ENCODE peak calls at places on chromosomes 16 and 17, in seven cellular contexts. E is HCT116, R is SK-N-SH, D is HepG2, Z is H1, J is K562, H is GM12878. M is an unnamed sample.

GRCh38 chr17:81805707-81806460 is 1.9 kb downstream of the GCGR start:
- DNase-seq in Z (no peak), H (no peak), D (no peak), E (no peak), R (no peak), J (no peak), M (no peak)

GRCh38 chr16:1991135-1991551 is 1.4 kb downstream of the SYNGR3 start:
- DNase-seq in J (no peak), D (no peak), H (peak), E (no peak), Z (no peak), R (no peak), M (no peak)

GRCh38 chr16:86093801-86094750 is 195.1 kb downstream of the IRF8 start:
- DNase-seq in D (no peak), Z (no peak), E (no peak), H (no peak), J (peak), R (no peak), M (no peak)

GRCh38 chr17:51119415-51120356 is 982 bp downstream of the SPAG9 start:
- DNase-seq in H (no peak), D (peak), Z (no peak), E (peak), J (peak), R (peak), M (peak)

GRCh38 chr17:40310882-40311391 is 2.0 kb downstream of the RARA start:
- DNase-seq in D (no peak), E (no peak), J (no peak), Z (no peak), H (no peak), R (peak), M (peak)

GRCh38 chr17:64202683-64203430 is 60.2 kb downstream of the TEX2 start:
- DNase-seq in R (peak), D (peak), H (no peak), E (no peak), Z (no peak), J (no peak), M (no peak)

GRCh38 chr17:42281571-42282096 is 5.4 kb upstream of the STAT5B start:
- DNase-seq in H (no peak), R (peak), D (no peak), Z (no peak), E (no peak), J (peak), M (no peak)

GRCh38 chr16:53266156-53266555 is 168.1 kb upstream of the RBL2 start:
- DNase-seq in H (no peak), J (no peak), D (no peak), E (no peak), Z (no peak), R (no peak), M (no peak)

GRCh38 chr17:51029568-51030463 is 90.9 kb downstream of the SPAG9 start:
- DNase-seq in H (no peak), J (no peak), R (no peak), Z (no peak), E (no peak), D (no peak), M (no peak)

GRCh38 chr16:85145734-85146531 is 33.7 kb upstream of the CIBAR2 start:
- DNase-seq in D (no peak), H (no peak), R (peak), E (no peak), J (no peak), Z (no peak), M (no peak)

GRCh38 chr17:32746698-32747097 is 130.2 kb downstream of the MYO1D start:
- DNase-seq in Z (no peak), J (no peak), E (no peak), D (no peak), R (no peak), H (no peak), M (no peak)

GRCh38 chr17:77735341-77736206 is 222.9 kb upstream of the TNRC6C start:
- DNase-seq in D (no peak), R (peak), J (peak), Z (no peak), H (no peak), E (no peak), M (peak)

GRCh38 chr17:5416886-5417285 is 2.6 kb downstream of the NUP88 start:
- DNase-seq in E (no peak), J (no peak), H (no peak), R (no peak), Z (no peak), D (no peak), M (no peak)

GRCh38 chr17:27343972-27344607 is 50.2 kb downstream of the WSB1 start:
- DNase-seq in J (no peak), H (no peak), E (no peak), Z (no peak), R (no peak), D (no peak), M (no peak)

GRCh38 chr17:38877130-38877851 is 7.4 kb downstream of the LASP1 start:
- DNase-seq in Z (no peak), H (no peak), J (no peak), E (no peak), D (no peak), R (no peak), M (no peak)

GRCh38 chr17:21015564-21015963 is 27.2 kb downstream of the USP22 start:
- DNase-seq in H (no peak), D (no peak), E (no peak), J (no peak), R (no peak), Z (no peak), M (no peak)

GRCh38 chr16:71499775-71500364 is 10.7 kb upstream of the ZNF19 start:
- DNase-seq in Z (no peak), D (peak), J (peak), E (peak), R (peak), H (peak), M (peak)

GRCh38 chr16:80265624-80266306 is 275.0 kb upstream of the DYNLRB2 start:
- DNase-seq in D (peak), J (no peak), R (no peak), E (no peak), Z (no peak), H (no peak), M (no peak)

GRCh38 chr17:19386276-19386863 is 620 bp downstream of the MFAP4 start:
- DNase-seq in J (no peak), D (no peak), R (peak), H (no peak), Z (no peak), E (no peak), M (no peak)

GRCh38 chr17:19388791-19389190 is 1.8 kb upstream of the MFAP4 start:
- DNase-seq in R (no peak), Z (no peak), E (no peak), D (no peak), J (no peak), H (no peak), M (no peak)

GRCh38 chr17:19389386-19389785 is 2.4 kb upstream of the MFAP4 start:
- DNase-seq in H (no peak), R (no peak), D (no peak), Z (no peak), J (no peak), E (no peak), M (no peak)

GRCh38 chr17:19386974-19387920 is at the start of gene MFAP4:
- DNase-seq in J (no peak), Z (no peak), H (no peak), R (peak), D (no peak), E (no peak), M (no peak)

DNA sequence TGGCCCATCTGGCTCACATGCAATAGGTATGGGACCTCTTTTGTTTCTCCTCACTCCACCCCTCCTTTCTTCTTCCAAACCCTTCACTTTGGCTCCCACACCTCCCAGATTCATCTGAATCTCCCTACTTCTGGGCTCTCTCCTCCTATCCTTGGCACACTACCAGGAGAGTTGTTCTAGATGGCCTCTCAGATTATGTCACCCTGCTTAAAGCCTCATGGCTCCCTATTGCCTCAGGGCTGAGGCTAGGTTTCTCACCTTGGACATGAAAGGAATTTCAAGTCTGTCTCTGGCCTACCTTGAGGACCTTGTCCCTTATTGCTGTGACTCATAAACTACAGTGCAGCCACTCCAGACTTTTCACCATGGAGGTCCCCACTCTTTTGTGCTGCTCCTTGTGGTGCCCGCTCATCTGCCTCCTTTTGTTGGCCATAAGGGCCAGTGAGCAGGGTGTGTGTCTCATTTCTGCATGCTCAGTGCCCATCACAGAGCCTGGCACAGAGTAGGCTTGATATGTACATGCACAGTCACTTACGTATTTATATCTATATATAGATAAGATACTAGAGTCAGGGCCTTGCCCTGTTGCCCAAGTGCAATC is 1.0 kb upstream of the MFAP4 start:
- DNase-seq in J (no peak), D (no peak), R (no peak), E (no peak), H (no peak), Z (no peak), M (peak)
- TF ChIP-seq JUND in J (no peak), D (no peak), R (no peak), E (no peak), H (no peak), Z (no peak), M (no peak)

GRCh38 chr16:81567987-81568748 is 123.6 kb downstream of the CMIP start:
- DNase-seq in D (peak), J (no peak), E (no peak), Z (no peak), H (no peak), R (no peak), M (peak)
- TF ChIP-seq JUND in D (peak), J (no peak), E (peak), Z (no peak), H (no peak), R (peak), M (no peak)

GRCh38 chr17:6574689-6575595 is 18.6 kb upstream of the PITPNM3 start:
- DNase-seq in Z (no peak), D (no peak), E (no peak), H (peak), R (no peak), J (peak), M (no peak)
- TF ChIP-seq JUND in Z (no peak), D (no peak), E (no peak), H (no peak), R (no peak), J (peak), M (no peak)

DNA sequence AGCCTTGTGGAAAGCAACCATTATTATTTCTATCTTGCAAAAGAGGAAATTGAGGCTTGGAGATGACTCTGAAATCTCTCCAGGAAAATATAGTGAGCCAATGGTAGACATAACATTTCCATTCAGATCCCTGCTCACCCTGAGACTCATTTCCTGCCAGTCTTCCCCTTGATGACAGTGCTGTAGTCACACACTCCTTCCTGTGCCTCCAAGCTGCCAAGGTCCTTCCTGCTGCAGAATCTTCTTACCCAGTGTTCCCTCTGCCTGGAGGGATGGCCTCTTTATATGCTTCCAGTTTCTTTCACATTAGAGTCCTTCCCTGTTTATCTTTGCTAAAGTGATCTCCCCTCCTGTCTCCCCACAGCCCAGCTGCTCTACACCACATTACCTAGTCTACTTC is 648.1 kb downstream of the TOX3 start:
- DNase-seq in H (no peak), Z (no peak), D (no peak), E (no peak), J (no peak), R (no peak), M (no peak)
- TF ChIP-seq JUND in H (no peak), Z (no peak), D (no peak), E (no peak), J (no peak), R (no peak), M (no peak)

DNA sequence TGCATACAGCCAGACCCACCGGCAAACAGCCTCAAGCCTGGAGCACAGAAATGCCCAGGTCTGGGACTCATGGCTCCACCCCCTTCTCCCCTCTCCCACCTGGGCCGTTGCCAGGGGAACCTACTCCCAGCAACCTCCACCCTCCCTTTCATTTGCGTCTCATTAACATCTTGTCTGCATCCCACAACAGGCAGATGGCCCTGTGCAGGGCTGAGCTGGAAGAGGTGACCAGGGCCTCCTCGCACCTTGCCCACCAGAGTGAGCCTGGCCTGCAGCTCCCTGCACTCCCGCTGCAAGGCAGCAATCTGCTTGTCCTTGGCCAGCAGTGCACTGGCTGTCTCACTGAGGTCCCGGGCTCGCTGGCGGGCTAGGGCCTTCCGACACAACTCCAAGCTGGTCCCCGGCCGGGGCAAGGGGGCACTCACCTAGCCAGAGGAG is 3.3 kb downstream of the TSPOAP1 start:
- DNase-seq in E (no peak), Z (no peak), D (no peak), R (peak), J (no peak), H (no peak), M (no peak)
- TF ChIP-seq JUND in E (no peak), Z (no peak), D (no peak), R (no peak), J (no peak), H (no peak), M (no peak)

DNA sequence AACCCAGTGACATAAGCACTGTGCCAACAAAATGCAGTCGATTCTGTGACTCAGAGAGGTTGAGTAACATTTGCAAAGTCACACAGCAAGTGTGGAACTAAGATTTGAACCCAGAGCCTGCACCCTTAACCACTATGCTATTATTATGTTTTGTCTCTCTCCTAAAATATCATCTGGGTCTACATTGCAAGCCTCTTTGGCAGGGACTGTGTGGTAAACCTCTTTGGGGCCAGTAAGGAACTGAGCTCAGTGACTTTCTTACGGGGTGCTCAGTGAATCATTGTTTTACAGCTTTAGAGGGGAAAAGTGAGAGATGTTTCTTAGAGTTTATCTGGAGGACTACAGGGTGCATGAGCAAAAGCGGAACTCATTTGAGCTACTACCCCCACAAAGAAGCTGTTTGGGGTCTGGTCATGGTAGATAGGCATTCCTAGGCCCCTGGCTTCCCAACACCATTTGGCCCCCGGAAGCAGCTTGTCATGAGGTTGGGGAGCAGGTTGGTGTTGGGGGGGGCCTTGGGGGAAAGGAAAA is 9.8 kb downstream of the CIITA start:
- DNase-seq in Z (no peak), H (no peak), E (no peak), R (no peak), J (peak), D (no peak), M (no peak)
- TF ChIP-seq JUND in Z (no peak), H (no peak), E (no peak), R (no peak), J (no peak), D (no peak), M (no peak)

GRCh38 chr17:56786989-56787482 is 46.7 kb downstream of the C17orf67 start:
- DNase-seq in E (peak), H (peak), J (no peak), Z (no peak), D (peak), R (no peak), M (peak)
- TF ChIP-seq JUND in E (peak), H (no peak), J (peak), Z (no peak), D (no peak), R (peak), M (no peak)

GRCh38 chr17:75998327-75998795 is 2.3 kb upstream of the CDK3 start:
- DNase-seq in E (no peak), H (no peak), Z (no peak), R (no peak), D (peak), J (no peak), M (no peak)

GRCh38 chr17:76002100-76002499 is 1.4 kb downstream of the CDK3 start:
- DNase-seq in J (peak), Z (no peak), E (no peak), D (no peak), H (no peak), R (peak), M (no peak)

GRCh38 chr17:75996665-75997590 is 3.7 kb upstream of the CDK3 start:
- DNase-seq in H (peak), E (no peak), J (no peak), Z (no peak), D (peak), R (no peak), M (no peak)

GRCh38 chr17:76000755-76001521 is at the start of gene CDK3:
- DNase-seq in Z (no peak), E (no peak), J (no peak), D (no peak), H (no peak), R (no peak), M (no peak)

GRCh38 chr17:76000016-76000754 is 470 bp upstream of the CDK3 start:
- DNase-seq in E (peak), H (no peak), D (peak), Z (peak), J (peak), R (peak), M (peak)
- TF ChIP-seq JUND in E (no peak), H (no peak), D (no peak), Z (no peak), J (peak), R (no peak), M (no peak)

M was measured in T47D.